ENCODE peak calls at places on chromosomes 5 and 9, in ten cellular contexts. S is nephron progenitor cell; A is body of pancreas; B is WTC11; R is upper lobe of right lung; D is CD4-positive, alpha-beta T cell; L is GM12864; J is astrocyte; I is endothelial cell; N is pancreas. Q is an unnamed sample.

GRCh38 chr9:36164989-36165388 is 4.2 kb upstream of the CCIN start:
- DNase-seq in S (peak), A (no peak), B (no peak), R (no peak), D (no peak), L (no peak), J (no peak), I (no peak), N (no peak), Q (no peak)

GRCh38 chr5:69007726-69008368 is 86.0 kb upstream of the SLC30A5 start:
- DNase-seq in S (peak), A (peak), B (peak), R (no peak), D (peak), L (peak), J (peak), I (peak), N (peak), Q (peak)

GRCh38 chr5:151141535-151141934 is 16.0 kb downstream of the ANXA6 start:
- DNase-seq in S (peak), A (no peak), B (peak), R (no peak), D (peak), L (peak), J (no peak), I (no peak), N (no peak), Q (no peak)

GRCh38 chr5:17248999-17249634 is 31.7 kb downstream of the BASP1 start:
- DNase-seq in S (no peak), A (no peak), B (no peak), R (no peak), D (no peak), L (no peak), J (peak), I (no peak), N (no peak), Q (no peak)

GRCh38 chr9:133843751-133844373 is 105.7 kb upstream of the SARDH start:
- DNase-seq in S (no peak), A (no peak), B (no peak), R (no peak), D (no peak), L (no peak), J (no peak), I (no peak), N (no peak), Q (no peak)

GRCh38 chr5:172421-172820 is 18.9 kb upstream of the LRRC14B start:
- DNase-seq in S (no peak), A (no peak), B (no peak), R (peak), D (no peak), L (no peak), J (no peak), I (no peak), N (no peak), Q (no peak)

GRCh38 chr9:98215266-98215665 is 22.8 kb upstream of the CORO2A start:
- DNase-seq in S (no peak), A (no peak), B (no peak), R (no peak), D (no peak), L (no peak), J (no peak), I (no peak), N (no peak), Q (no peak)

GRCh38 chr5:132481243-132482211 is 9.0 kb downstream of the IRF1 start:
- DNase-seq in S (no peak), A (no peak), B (no peak), R (peak), D (no peak), L (no peak), J (no peak), I (no peak), N (no peak), Q (no peak)

GRCh38 chr5:164053123-164053522 is 547.7 kb downstream of the MAT2B start:
- DNase-seq in S (no peak), A (no peak), B (no peak), R (no peak), D (no peak), L (no peak), J (no peak), I (no peak), N (no peak), Q (no peak)

GRCh38 chr5:129125819-129126218 is 31.3 kb downstream of the ISOC1 start:
- DNase-seq in S (no peak), A (no peak), B (no peak), R (no peak), D (no peak), L (no peak), J (no peak), I (no peak), N (no peak), Q (no peak)

GRCh38 chr5:38069360-38069759 is 189.0 kb upstream of the EGFLAM start:
- DNase-seq in S (no peak), A (peak), B (no peak), R (no peak), D (no peak), L (no peak), J (peak), I (no peak), N (peak), Q (no peak)

GRCh38 chr5:133746834-133747233 is 134.5 kb upstream of the FSTL4 start:
- DNase-seq in S (no peak), A (no peak), B (peak), R (no peak), D (no peak), L (no peak), J (no peak), I (peak), N (no peak), Q (no peak)

GRCh38 chr9:98806394-98807069 is 938 bp upstream of the GALNT12 start:
- DNase-seq in S (no peak), A (no peak), B (no peak), R (no peak), D (no peak), L (no peak), J (no peak), I (no peak), N (no peak), Q (no peak)

GRCh38 chr5:112917453-112918005 is 4.5 kb downstream of the REEP5 start:
- DNase-seq in S (no peak), A (no peak), B (peak), R (no peak), D (no peak), L (no peak), J (no peak), I (peak), N (no peak), Q (no peak)
- TF ChIP-seq CTCF in S (no peak), A (no peak), B (peak), R (peak), D (peak), L (peak), J (peak), I (no peak), N (no peak), Q (peak)

GRCh38 chr5:125342938-125343401 is 596.5 kb upstream of the ZNF608 start:
- DNase-seq in S (no peak), A (no peak), B (no peak), R (no peak), D (no peak), L (no peak), J (peak), I (no peak), N (no peak), Q (no peak)

GRCh38 chr5:125349432-125349831 is 603.0 kb upstream of the ZNF608 start:
- DNase-seq in S (no peak), A (no peak), B (no peak), R (no peak), D (no peak), L (no peak), J (peak), I (no peak), N (no peak), Q (no peak)

GRCh38 chr5:125348221-125348692 is 601.8 kb upstream of the ZNF608 start:
- DNase-seq in S (peak), A (no peak), B (peak), R (no peak), D (no peak), L (no peak), J (no peak), I (no peak), N (no peak), Q (peak)

GRCh38 chr5:125346316-125346715 is 599.9 kb upstream of the ZNF608 start:
- DNase-seq in S (no peak), A (no peak), B (no peak), R (no peak), D (no peak), L (no peak), J (no peak), I (no peak), N (no peak), Q (no peak)

GRCh38 chr5:125348936-125349335 is 602.5 kb upstream of the ZNF608 start:
- DNase-seq in S (no peak), A (no peak), B (no peak), R (no peak), D (no peak), L (no peak), J (no peak), I (no peak), N (no peak), Q (no peak)
- TF ChIP-seq CTCF in S (no peak), A (no peak), B (no peak), R (no peak), D (no peak), L (no peak), J (no peak), I (no peak), N (no peak), Q (no peak)

DNA sequence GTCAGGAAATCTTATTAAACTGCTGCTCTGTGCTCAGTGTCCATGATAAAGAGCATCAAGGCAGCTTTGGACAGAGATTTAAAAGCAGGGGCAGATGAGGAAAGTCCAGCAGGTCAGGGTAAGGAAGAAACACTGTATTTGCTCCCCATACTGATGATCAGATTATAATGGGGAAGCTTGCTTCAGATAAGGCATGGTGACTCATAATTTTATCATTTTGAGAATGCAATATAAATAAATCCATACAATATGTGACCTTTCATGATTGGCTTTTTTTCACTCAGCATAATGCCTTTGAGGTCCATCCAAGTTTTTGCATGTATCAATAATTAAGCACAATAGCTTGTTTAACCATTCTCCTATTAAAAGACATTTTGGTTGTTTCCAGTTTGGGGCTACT is 48.1 kb upstream of the LHFPL2 start:
- DNase-seq in S (no peak), A (no peak), B (no peak), R (no peak), D (no peak), L (no peak), J (no peak), I (no peak), N (no peak), Q (no peak)
- TF ChIP-seq CTCF in S (no peak), A (no peak), B (no peak), R (no peak), D (no peak), L (no peak), J (no peak), I (no peak), N (no peak), Q (no peak)

DNA sequence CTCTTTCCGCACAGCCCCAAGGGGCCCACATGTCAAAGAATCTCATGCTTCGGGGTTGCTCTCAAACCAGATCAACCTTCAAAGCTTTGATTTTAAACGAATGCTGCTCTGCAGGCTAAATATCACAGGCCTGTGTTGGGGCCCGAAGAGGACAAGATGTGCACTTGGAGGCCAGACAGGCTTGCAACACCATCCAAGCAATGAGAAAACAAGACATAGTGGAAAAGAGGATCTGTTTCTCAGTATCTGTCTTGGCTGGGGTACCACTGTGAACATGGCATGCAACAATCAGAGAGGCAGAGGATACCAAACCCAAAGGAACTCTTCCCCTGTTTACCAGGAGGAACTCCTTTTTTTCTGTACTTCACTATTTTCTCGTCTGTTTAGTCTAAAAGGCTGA is 321.8 kb downstream of the SLIT3 start:
- DNase-seq in S (no peak), A (no peak), B (no peak), R (no peak), D (no peak), L (no peak), J (no peak), I (no peak), N (no peak), Q (no peak)
- TF ChIP-seq CTCF in S (no peak), A (no peak), B (no peak), R (no peak), D (no peak), L (no peak), J (no peak), I (no peak), N (no peak), Q (no peak)

GRCh38 chr5:54785729-54786548 is 199.5 kb downstream of the ESM1 start:
- DNase-seq in S (no peak), A (no peak), B (no peak), R (peak), D (no peak), L (peak), J (peak), I (no peak), N (peak), Q (no peak)
- TF ChIP-seq CTCF in S (no peak), A (no peak), B (no peak), R (no peak), D (no peak), L (peak), J (no peak), I (no peak), N (no peak), Q (no peak)

GRCh38 chr5:92022414-92022813 is 639.3 kb upstream of the ARRDC3 start:
- DNase-seq in S (no peak), A (no peak), B (no peak), R (no peak), D (no peak), L (no peak), J (no peak), I (no peak), N (no peak), Q (no peak)
- TF ChIP-seq CTCF in S (no peak), A (no peak), B (no peak), R (no peak), D (no peak), L (no peak), J (no peak), I (no peak), N (no peak), Q (no peak)

GRCh38 chr5:126778675-126779403 is 1.9 kb downstream of the LMNB1 start:
- DNase-seq in S (no peak), A (no peak), B (no peak), R (no peak), D (no peak), L (no peak), J (peak), I (no peak), N (no peak), Q (no peak)

GRCh38 chr5:126777974-126778674 is 1.2 kb downstream of the LMNB1 start:
- DNase-seq in S (peak), A (peak), B (peak), R (peak), D (peak), L (peak), J (peak), I (peak), N (peak), Q (peak)

GRCh38 chr5:126777257-126777973 is 479 bp downstream of the LMNB1 start:
- DNase-seq in S (peak), A (peak), B (peak), R (peak), D (peak), L (no peak), J (peak), I (peak), N (peak), Q (no peak)

GRCh38 chr5:126776499-126777256 is at the start of gene LMNB1:
- DNase-seq in S (peak), A (peak), B (peak), R (peak), D (peak), L (peak), J (peak), I (peak), N (peak), Q (peak)

DNA sequence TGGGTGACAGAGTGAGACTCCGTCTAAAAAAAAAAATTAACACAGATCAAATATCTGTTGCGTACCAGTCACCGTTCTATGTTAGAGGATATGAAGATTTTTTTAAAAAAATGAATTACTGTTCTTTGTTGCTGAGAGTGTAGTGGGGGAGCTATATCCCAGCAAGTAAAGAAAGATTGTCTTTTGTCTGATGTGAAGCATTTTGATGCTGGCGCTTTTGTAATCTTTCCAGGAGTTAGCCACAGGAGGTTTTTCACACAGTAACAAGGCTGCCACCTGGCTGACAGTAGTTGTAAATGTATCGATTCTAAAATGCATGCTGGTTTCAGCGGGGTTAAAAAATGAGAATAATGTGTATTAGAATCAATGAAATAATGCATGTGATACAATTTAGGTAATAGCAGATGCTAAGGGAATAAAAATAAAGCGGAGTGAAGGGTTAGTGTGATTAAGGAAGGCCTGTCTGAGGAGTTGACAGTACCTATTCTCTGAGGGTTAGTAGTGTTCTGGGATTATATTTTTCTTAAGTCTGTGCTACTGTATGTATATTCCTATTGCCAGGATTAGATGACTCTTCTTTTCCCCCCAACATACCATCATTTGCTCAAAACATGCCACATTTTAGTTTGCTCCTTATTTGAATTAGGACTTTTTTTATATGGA is 3.4 kb downstream of the LMNB1 start:
- DNase-seq in S (no peak), A (peak), B (peak), R (no peak), D (peak), L (no peak), J (peak), I (peak), N (peak), Q (peak)
- TF ChIP-seq CTCF in S (peak), A (peak), B (peak), R (peak), D (peak), L (peak), J (peak), I (peak), N (peak), Q (peak)

GRCh38 chr5:157582731-157583580 is 7.4 kb upstream of the ADAM19 start:
- DNase-seq in S (no peak), A (no peak), B (no peak), R (no peak), D (no peak), L (no peak), J (no peak), I (no peak), N (no peak), Q (no peak)
- TF ChIP-seq CTCF in S (no peak), A (no peak), B (no peak), R (no peak), D (no peak), L (no peak), J (no peak), I (no peak), N (no peak), Q (no peak)

GRCh38 chr9:127805620-127806019 is 2.9 kb downstream of the FPGS start:
- DNase-seq in S (peak), A (peak), B (peak), R (no peak), D (no peak), L (no peak), J (no peak), I (peak), N (no peak), Q (peak)
- TF ChIP-seq CTCF in S (peak), A (peak), B (no peak), R (peak), D (no peak), L (peak), J (peak), I (peak), N (peak), Q (peak)